ENCODE peak calls at places on chromosomes 4 and X, in four cellular contexts. G is bronchial epithelial cell, L is prostate gland, Q is body of pancreas. F is an unnamed sample.
A peak's percentile ranks its signal among the peaks of the same experiment; 100 is the strongest.

GRCh38 chrX:135010921-135011320 is 11.4 kb downstream of the RTL8B start:
- DNase-seq in Q (no peak), G (no peak), L (no peak), F (no peak)

GRCh38 chr4:37463457-37463856 is 218.9 kb downstream of the NWD2 start:
- DNase-seq in L (peak; percentile 10), Q (no peak), G (no peak), F (no peak)

GRCh38 chr4:71026086-71026485 is 32.6 kb downstream of the DCK start:
- DNase-seq in L (no peak), Q (no peak), G (peak; percentile 75), F (peak; percentile 68)

GRCh38 chrX:17606211-17606610 is 131.1 kb upstream of the SCML1 start:
- DNase-seq in Q (no peak), G (no peak), L (no peak), F (no peak)

GRCh38 chr4:151854731-151855130 is 93.9 kb upstream of the GATB start:
- DNase-seq in L (no peak), G (peak; percentile 4), Q (no peak), F (no peak)

GRCh38 chrX:120402363-120402762 is 40.5 kb downstream of the ATP1B4 start:
- DNase-seq in Q (no peak), G (peak; percentile 10), L (no peak), F (no peak)

GRCh38 chr4:153241970-153242847 is 38.0 kb downstream of the TRIM2 start:
- DNase-seq in L (no peak), G (no peak), Q (no peak), F (no peak)

GRCh38 chrX:17403231-17403691 is 28.3 kb downstream of the NHS start:
- DNase-seq in Q (peak; percentile 20), G (no peak), L (peak; percentile 8), F (no peak)

GRCh38 chr4:102759835-102760644 is 728 bp downstream of the MANBA start:
- DNase-seq in G (peak; percentile 50), Q (peak; percentile 16), L (peak; percentile 15), F (peak; percentile 18)

GRCh38 chr4:85756938-85757337 is 282.0 kb downstream of the ARHGAP24 start:
- DNase-seq in L (no peak), G (peak; percentile 40), Q (no peak), F (no peak)

GRCh38 chrX:2488621-2489285 is 12.0 kb downstream of the DHRSX start:
- DNase-seq in L (no peak), Q (no peak), G (no peak), F (no peak)

GRCh38 chr4:122632396-122633143 is 11.7 kb upstream of the IL21 start:
- DNase-seq in G (peak; percentile 41), L (no peak), Q (no peak), F (no peak)

GRCh38 chrX:21946925-21947641 is 6.6 kb downstream of the SMS start:
- DNase-seq in Q (no peak), L (no peak), G (peak; percentile 42), F (no peak)

GRCh38 chr4:55437823-55438222 is 42.1 kb downstream of the TMEM165 start:
- DNase-seq in G (no peak), Q (no peak), L (no peak), F (no peak)

GRCh38 chr4:176034498-176034897 is 31.1 kb upstream of the WDR17 start:
- DNase-seq in Q (no peak), L (no peak), G (peak; percentile 42), F (peak; percentile 50)

GRCh38 chr4:158299459-158300007 is 89.2 kb downstream of the TMEM144 start:
- DNase-seq in G (no peak), L (no peak), Q (peak; percentile 36), F (no peak)

GRCh38 chr4:138267835-138268234 is 25.7 kb upstream of the SLC7A11 start:
- DNase-seq in Q (no peak), G (no peak), L (no peak), F (no peak)

GRCh38 chr4:6464842-6465588 is 7.4 kb downstream of the PPP2R2C start:
- DNase-seq in G (no peak), L (no peak), Q (no peak), F (no peak)

GRCh38 chr4:54231419-54232150 is 2.5 kb downstream of the PDGFRA start:
- DNase-seq in G (no peak), L (no peak), Q (no peak), F (no peak)

GRCh38 chr4:54233128-54233696 is 4.1 kb downstream of the PDGFRA start:
- DNase-seq in L (peak; percentile 74), Q (peak; percentile 84), G (peak; percentile 56), F (peak; percentile 68)

GRCh38 chr4:54232151-54232688 is 3.1 kb downstream of the PDGFRA start:
- DNase-seq in G (no peak), Q (no peak), L (no peak), F (no peak)

GRCh38 chr4:54233697-54234496 is 4.8 kb downstream of the PDGFRA start:
- DNase-seq in G (peak; percentile 63), L (peak; percentile 64), Q (peak; percentile 81), F (peak; percentile 64)

GRCh38 chr4:54234497-54235205 is 5.6 kb downstream of the PDGFRA start:
- DNase-seq in G (no peak), L (no peak), Q (no peak), F (no peak)
- TF ChIP-seq CTCF in G (no peak), L (no peak), Q (no peak), F (peak; percentile 11)

GRCh38 chr4:15651682-15652081 is 3.5 kb downstream of the FBXL5 start:
- DNase-seq in G (no peak), Q (no peak), L (no peak), F (no peak)
- H3K4me3 ChIP-seq in G (no peak overlapping the region), Q (no peak overlapping the region), L (no peak overlapping the region), F (no peak overlapping the region)

GRCh38 chr4:170374770-170375169 is 285.0 kb upstream of the AADAT start:
- DNase-seq in G (peak; percentile 33), Q (no peak), L (no peak), F (no peak)
- TF ChIP-seq CTCF in G (peak; percentile 56), Q (no peak), L (peak; percentile 19), F (peak; percentile 31)

GRCh38 chrX:101217689-101218088 is 1.9 kb upstream of the DRP2 start:
- DNase-seq in L (no peak), Q (no peak), G (no peak), F (no peak)

GRCh38 chrX:101219840-101220191 is 230 bp downstream of the DRP2 start:
- DNase-seq in L (no peak), G (no peak), Q (no peak), F (no peak)

GRCh38 chrX:101223226-101223625 is 3.6 kb downstream of the DRP2 start:
- DNase-seq in G (no peak), Q (no peak), L (no peak), F (no peak)

GRCh38 chrX:101220881-101221280 is 1.3 kb downstream of the DRP2 start:
- DNase-seq in G (no peak), Q (no peak), L (no peak), F (no peak)

DNA sequence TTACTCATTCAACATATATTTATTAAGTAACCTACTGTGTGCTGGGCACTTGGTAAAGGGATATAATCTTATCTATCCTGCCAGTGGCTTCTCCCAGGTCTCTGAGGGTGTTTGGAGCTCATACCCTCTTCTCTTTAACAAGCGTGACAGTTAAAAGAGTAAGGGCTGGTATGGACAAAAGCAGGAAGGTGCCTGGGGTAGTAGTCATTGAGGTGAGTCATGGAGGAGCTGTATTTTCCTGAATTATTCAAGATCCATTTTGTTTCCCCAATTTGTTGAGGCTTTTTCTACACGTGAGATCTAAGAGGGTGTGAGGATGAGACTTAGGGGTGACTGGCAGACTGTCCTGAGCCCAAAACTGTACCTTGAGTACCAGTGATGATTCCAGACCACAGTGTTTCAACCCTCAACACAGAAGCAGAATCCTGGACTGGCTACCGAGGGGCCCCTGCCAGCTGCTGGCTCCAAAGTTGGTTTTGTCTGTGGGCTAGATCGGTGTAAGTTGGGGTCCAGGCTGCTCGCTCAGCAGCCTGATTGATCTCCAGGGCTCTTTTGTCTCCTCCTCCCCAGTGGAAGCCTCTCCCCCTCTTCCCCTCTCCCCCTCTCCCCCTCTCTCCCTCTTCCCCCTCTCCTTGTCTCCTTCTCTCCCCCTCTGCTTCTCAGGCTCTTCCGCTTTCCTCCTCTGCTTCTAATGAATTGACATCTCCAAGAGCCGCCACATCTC is at the start of gene DRP2:
- DNase-seq in G (peak; percentile 42), Q (no peak), L (no peak), F (no peak)
- H3K4me3 ChIP-seq in G (no peak within 1 kb of the TSS), Q (no peak within 1 kb of the TSS), L (no peak within 1 kb of the TSS), F (peak within 1 kb of the TSS; percentile 31)

GRCh38 chr4:41963105-41963504 is 18.5 kb upstream of the DCAF4L1 start:
- DNase-seq in G (peak; percentile 18), L (no peak), Q (no peak), F (no peak)
- TF ChIP-seq CTCF in G (no peak), L (no peak), Q (peak; percentile 13), F (no peak)

GRCh38 chr4:89300060-89300459 is 7.5 kb downstream of the GPRIN3 start:
- DNase-seq in Q (no peak), G (no peak), L (no peak), F (no peak)
- H3K4me3 ChIP-seq in Q (no peak overlapping the region), G (no peak overlapping the region), L (no peak overlapping the region), F (no peak overlapping the region)

GRCh38 chr4:173932701-173933100 is 350.8 kb downstream of the FBXO8 start:
- DNase-seq in Q (no peak), G (no peak), L (no peak), F (no peak)

GRCh38 chr4:173934201-173934600 is 349.3 kb downstream of the FBXO8 start:
- DNase-seq in Q (no peak), L (no peak), G (peak; percentile 51), F (no peak)

GRCh38 chr4:173934933-173935620 is 348.4 kb downstream of the FBXO8 start:
- DNase-seq in Q (no peak), G (no peak), L (no peak), F (no peak)

GRCh38 chr4:173937871-173938270 is 345.6 kb downstream of the FBXO8 start:
- DNase-seq in L (no peak), G (no peak), Q (no peak), F (no peak)

GRCh38 chr4:173935622-173936405 is 347.7 kb downstream of the FBXO8 start:
- DNase-seq in G (peak; percentile 32), L (no peak), Q (no peak), F (no peak)
- TF ChIP-seq CTCF in G (no peak), L (no peak), Q (no peak), F (no peak)

F was measured in astrocyte of the cerebellum.